ENCODE peak calls at places on chromosome 12, in five cellular contexts. One of them, this sample, is unnamed.

GRCh38 chr12:75444444-75445136 is 36.0 kb upstream of the GLIPR1 start:
- DNase-seq in HCT116: no peak
- DNase-seq in sigmoid colon: no peak
- DNase-seq in Panc1: no peak
- DNase-seq in spleen: no peak
- DNase-seq in this sample: no peak

GRCh38 chr12:110340706-110341105 is 59.7 kb downstream of the ATP2A2 start:
- DNase-seq in spleen: no peak
- DNase-seq in sigmoid colon: no peak
- DNase-seq in Panc1: no peak
- DNase-seq in HCT116: no peak
- DNase-seq in this sample: no peak

GRCh38 chr12:112907415-112908157 is 824 bp downstream of the OAS1 start:
- DNase-seq in sigmoid colon: no peak
- DNase-seq in HCT116: no peak
- DNase-seq in Panc1: no peak
- DNase-seq in spleen: no peak
- DNase-seq in this sample: peak; percentile 15

GRCh38 chr12:2161478-2161877 is 108.7 kb downstream of the CACNA1C start:
- DNase-seq in Panc1: no peak
- DNase-seq in sigmoid colon: peak; percentile 97
- DNase-seq in spleen: no peak
- DNase-seq in HCT116: no peak
- DNase-seq in this sample: no peak

GRCh38 chr12:54026640-54027441 is 1.4 kb upstream of the HOXC6 start:
- DNase-seq in HCT116: no peak
- DNase-seq in Panc1: no peak
- DNase-seq in sigmoid colon: no peak
- DNase-seq in spleen: peak; percentile 43
- DNase-seq in this sample: peak; percentile 48

GRCh38 chr12:25313591-25313990 is 62.9 kb upstream of the KRAS start:
- DNase-seq in HCT116: no peak
- DNase-seq in Panc1: no peak
- DNase-seq in sigmoid colon: no peak
- DNase-seq in spleen: no peak
- DNase-seq in this sample: no peak

GRCh38 chr12:597926-598568 is 65.2 kb downstream of the NINJ2 start:
- DNase-seq in HCT116: no peak
- DNase-seq in Panc1: no peak
- DNase-seq in spleen: no peak
- DNase-seq in sigmoid colon: peak; percentile 33
- DNase-seq in this sample: no peak

GRCh38 chr12:105222326-105222655 is 13.7 kb downstream of the APPL2 start:
- DNase-seq in spleen: no peak
- DNase-seq in HCT116: no peak
- DNase-seq in Panc1: no peak
- DNase-seq in sigmoid colon: no peak
- DNase-seq in this sample: no peak

GRCh38 chr12:111850526-111850925 is 8.5 kb downstream of the MAPKAPK5 start:
- DNase-seq in Panc1: no peak
- DNase-seq in spleen: no peak
- DNase-seq in sigmoid colon: no peak
- DNase-seq in HCT116: no peak
- DNase-seq in this sample: no peak

GRCh38 chr12:53867216-53868012 is 71.2 kb upstream of the HOXC13 start:
- DNase-seq in spleen: no peak
- DNase-seq in sigmoid colon: no peak
- DNase-seq in Panc1: no peak
- DNase-seq in HCT116: no peak
- DNase-seq in this sample: no peak

GRCh38 chr12:70645494-70646317 is 8.5 kb upstream of the PTPRB start:
- DNase-seq in Panc1: peak; percentile 30
- DNase-seq in spleen: peak; percentile 82
- DNase-seq in sigmoid colon: no peak
- DNase-seq in HCT116: peak; percentile 67
- DNase-seq in this sample: no peak

GRCh38 chr12:43730283-43730682 is 28.3 kb downstream of the PUS7L start:
- DNase-seq in spleen: no peak
- DNase-seq in sigmoid colon: no peak
- DNase-seq in Panc1: no peak
- DNase-seq in HCT116: no peak
- DNase-seq in this sample: no peak

GRCh38 chr12:110349521-110350151 is 53.9 kb downstream of the ANAPC7 start:
- DNase-seq in spleen: no peak
- DNase-seq in HCT116: no peak
- DNase-seq in sigmoid colon: no peak
- DNase-seq in Panc1: no peak
- DNase-seq in this sample: peak; percentile 85

GRCh38 chr12:6827982-6828670 is at the start of gene P3H3:
- DNase-seq in HCT116: no peak
- DNase-seq in Panc1: no peak
- DNase-seq in sigmoid colon: no peak
- DNase-seq in spleen: no peak
- DNase-seq in this sample: no peak

GRCh38 chr12:88362439-88362838 is 217.8 kb downstream of the KITLG start:
- DNase-seq in sigmoid colon: no peak
- DNase-seq in spleen: no peak
- DNase-seq in Panc1: no peak
- DNase-seq in HCT116: no peak
- DNase-seq in this sample: no peak

GRCh38 chr12:98671459-98671858 is 26.4 kb downstream of the APAF1 start:
- DNase-seq in HCT116: no peak
- DNase-seq in spleen: no peak
- DNase-seq in Panc1: no peak
- DNase-seq in sigmoid colon: no peak
- DNase-seq in this sample: no peak

GRCh38 chr12:53277981-53278380 is 9.9 kb downstream of the ESPL1 start:
- DNase-seq in HCT116: no peak
- DNase-seq in spleen: no peak
- DNase-seq in sigmoid colon: no peak
- DNase-seq in Panc1: no peak
- DNase-seq in this sample: no peak

GRCh38 chr12:131830335-131831020 is 2.3 kb downstream of the MMP17 start:
- DNase-seq in HCT116: peak; percentile 23
- DNase-seq in Panc1: no peak
- DNase-seq in sigmoid colon: peak; percentile 92
- DNase-seq in spleen: peak; percentile 94
- DNase-seq in this sample: peak; percentile 62

GRCh38 chr12:124045671-124046070 is 72.7 kb downstream of the ZNF664 start:
- DNase-seq in HCT116: no peak
- DNase-seq in spleen: no peak
- DNase-seq in sigmoid colon: no peak
- DNase-seq in Panc1: no peak
- DNase-seq in this sample: no peak
- H3K27ac ChIP-seq in HCT116: no peak overlapping the region
- H3K27ac ChIP-seq in spleen: no peak overlapping the region
- H3K27ac ChIP-seq in sigmoid colon: peak overlapping the region; percentile 5
- H3K27ac ChIP-seq in Panc1: no peak overlapping the region
- H3K27ac ChIP-seq in this sample: no peak overlapping the region

GRCh38 chr12:31478898-31479297 is 112.0 kb downstream of the DENND5B start:
- DNase-seq in HCT116: no peak
- DNase-seq in Panc1: no peak
- DNase-seq in spleen: no peak
- DNase-seq in sigmoid colon: no peak
- DNase-seq in this sample: no peak
- TF ChIP-seq POLR2AphosphoS5 in HCT116: no peak
- TF ChIP-seq POLR2AphosphoS5 in Panc1: no peak
- TF ChIP-seq POLR2AphosphoS5 in spleen: no peak
- TF ChIP-seq POLR2AphosphoS5 in sigmoid colon: no peak
- TF ChIP-seq POLR2AphosphoS5 in this sample: no peak

DNA sequence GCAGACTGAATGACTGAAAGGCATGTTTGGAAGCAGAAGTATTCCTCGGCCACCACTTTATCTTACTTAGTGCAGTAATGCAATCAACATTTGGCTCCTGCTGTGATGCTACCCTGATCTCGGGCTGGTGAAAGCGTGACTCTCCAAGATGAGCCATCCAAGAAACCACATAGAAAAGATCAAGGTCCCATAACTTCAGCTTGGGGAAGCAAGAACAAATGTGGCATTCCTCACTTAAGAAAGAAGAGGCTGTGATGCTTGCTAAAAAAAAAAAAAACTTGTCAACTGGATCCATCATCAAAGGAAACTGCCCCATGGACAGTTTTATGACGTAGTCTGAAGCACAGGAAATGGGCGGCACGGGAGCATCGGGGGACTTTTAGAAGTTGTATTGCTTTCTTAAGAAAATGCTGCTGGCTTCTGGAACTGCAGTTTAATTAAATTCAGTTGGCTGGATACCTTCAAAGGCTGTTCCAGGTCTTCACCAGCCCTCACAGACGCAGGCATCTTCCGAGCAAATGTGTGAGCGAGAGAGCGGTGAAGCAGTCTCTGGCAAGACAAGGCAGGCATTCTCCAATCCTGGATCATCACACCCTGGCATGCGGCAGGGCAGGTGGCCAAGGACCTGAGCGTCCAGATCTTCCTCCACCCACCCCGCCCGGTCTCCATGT is 38.2 kb upstream of the MAP1LC3B2 start:
- DNase-seq in Panc1: no peak
- DNase-seq in spleen: no peak
- DNase-seq in sigmoid colon: no peak
- DNase-seq in HCT116: no peak
- DNase-seq in this sample: no peak
- H3K27ac ChIP-seq in Panc1: peak overlapping the region; percentile 76
- H3K27ac ChIP-seq in spleen: no peak overlapping the region
- H3K27ac ChIP-seq in sigmoid colon: no peak overlapping the region
- H3K27ac ChIP-seq in HCT116: peak overlapping the region; percentile 97
- H3K27ac ChIP-seq in this sample: no peak overlapping the region

DNA sequence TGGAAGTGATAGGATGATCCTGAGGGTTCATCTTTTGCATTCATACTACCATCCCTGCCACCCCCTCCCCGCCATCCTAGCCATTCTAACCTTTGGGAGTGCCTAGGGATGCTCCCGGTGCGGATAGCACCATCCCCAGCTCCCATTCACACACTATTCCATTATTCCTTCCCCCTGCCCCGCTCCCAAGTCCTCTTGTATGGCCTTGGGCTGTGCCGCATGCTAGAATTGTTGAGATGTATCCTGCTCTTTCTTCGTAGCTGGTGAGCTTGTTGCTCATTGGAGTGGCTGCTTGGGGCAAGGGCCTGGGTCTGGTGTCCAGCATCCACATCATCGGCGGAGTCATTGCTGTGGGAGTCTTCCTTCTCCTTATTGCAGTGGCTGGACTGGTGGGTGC is 644 bp downstream of the TSPAN31 start:
- DNase-seq in spleen: peak; percentile 74
- DNase-seq in Panc1: no peak
- DNase-seq in sigmoid colon: peak; percentile 65
- DNase-seq in HCT116: no peak
- DNase-seq in this sample: no peak
- TF ChIP-seq POLR2AphosphoS5 in spleen: no peak
- TF ChIP-seq POLR2AphosphoS5 in Panc1: peak; percentile 76
- TF ChIP-seq POLR2AphosphoS5 in sigmoid colon: no peak
- TF ChIP-seq POLR2AphosphoS5 in HCT116: peak; percentile 33
- TF ChIP-seq POLR2AphosphoS5 in this sample: peak; percentile 92

GRCh38 chr12:47818701-47819543 is 781 bp downstream of the HDAC7 start:
- DNase-seq in HCT116: no peak
- DNase-seq in spleen: peak; percentile 95
- DNase-seq in Panc1: no peak
- DNase-seq in sigmoid colon: peak; percentile 85
- DNase-seq in this sample: no peak

GRCh38 chr12:47819544-47819901 is 180 bp downstream of the HDAC7 start:
- DNase-seq in Panc1: no peak
- DNase-seq in spleen: no peak
- DNase-seq in sigmoid colon: no peak
- DNase-seq in HCT116: no peak
- DNase-seq in this sample: no peak

GRCh38 chr12:47818007-47818376 is 1.7 kb downstream of the HDAC7 start:
- DNase-seq in sigmoid colon: no peak
- DNase-seq in HCT116: no peak
- DNase-seq in spleen: peak; percentile 74
- DNase-seq in Panc1: no peak
- DNase-seq in this sample: no peak

GRCh38 chr12:47817272-47818006 is 2.3 kb downstream of the HDAC7 start:
- DNase-seq in HCT116: no peak
- DNase-seq in spleen: peak; percentile 71
- DNase-seq in sigmoid colon: peak; percentile 73
- DNase-seq in Panc1: no peak
- DNase-seq in this sample: no peak

DNA sequence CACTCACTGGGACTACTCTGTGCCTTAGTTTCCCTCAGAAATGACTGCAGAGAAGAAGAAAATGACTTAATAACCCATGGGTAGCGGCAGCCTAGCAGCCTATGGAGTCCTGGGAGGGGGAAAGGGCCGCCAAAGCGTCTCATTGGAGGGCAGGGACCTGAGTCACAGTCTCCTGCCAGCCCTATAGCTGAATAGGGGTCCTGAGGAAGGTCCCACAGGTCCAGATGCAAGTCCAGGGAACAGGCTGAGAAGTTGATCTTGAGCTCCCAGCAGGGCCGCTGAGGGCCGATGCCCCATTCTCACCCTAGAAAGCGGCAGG is 1.4 kb downstream of the HDAC7 start:
- DNase-seq in sigmoid colon: no peak
- DNase-seq in spleen: no peak
- DNase-seq in Panc1: no peak
- DNase-seq in HCT116: no peak
- DNase-seq in this sample: no peak
- H3K27ac ChIP-seq in sigmoid colon: peak overlapping the region; percentile 99
- H3K27ac ChIP-seq in spleen: peak overlapping the region; percentile 97
- H3K27ac ChIP-seq in Panc1: peak overlapping the region; percentile 86
- H3K27ac ChIP-seq in HCT116: peak overlapping the region; percentile 98
- H3K27ac ChIP-seq in this sample: no peak overlapping the region